ENCODE peak calls at places on chromosomes 13 and 19, in seven cellular contexts. I is bronchial epithelial cell, C is IMR-90, P is WERI-Rb-1, W is thoracic aorta, H is BJ, S is body of pancreas. K is an unnamed sample.

GRCh38 chr13:99289674-99290337 is 17.4 kb downstream of the GPR183 start:
- DNase-seq in P (no peak), W (no peak), C (no peak), H (no peak), S (no peak), I (no peak), K (no peak)

GRCh38 chr13:108681986-108682562 is 52.7 kb downstream of the MYO16 start:
- DNase-seq in H (no peak), P (no peak), I (no peak), C (peak; percentile 45), W (no peak), S (no peak), K (no peak)

GRCh38 chr13:78382946-78383542 is 220.3 kb downstream of the POU4F1 start:
- DNase-seq in H (no peak), I (no peak), P (no peak), W (no peak), S (no peak), C (no peak), K (no peak)

GRCh38 chr13:63307239-63307638 is 1891.6 kb upstream of the PCDH20 start:
- DNase-seq in P (no peak), W (no peak), C (no peak), S (peak; percentile 40), H (no peak), I (no peak), K (no peak)

GRCh38 chr13:52615817-52616216 is 26.4 kb upstream of the HNRNPA1L2 start:
- DNase-seq in S (no peak), I (no peak), W (no peak), C (no peak), P (no peak), H (no peak), K (no peak)

GRCh38 chr13:85497652-85498051 is 301.6 kb downstream of the SLITRK6 start:
- DNase-seq in P (no peak), S (no peak), H (peak; percentile 89), W (no peak), I (peak; percentile 82), C (peak; percentile 97), K (peak; percentile 92)

GRCh38 chr13:95494082-95494681 is 58.3 kb upstream of the CLDN10 start:
- DNase-seq in W (no peak), P (no peak), I (peak; percentile 83), H (peak; percentile 9), S (no peak), C (peak; percentile 62), K (peak; percentile 59)

GRCh38 chr13:42991892-42992584 is at the start of gene EPSTI1:
- DNase-seq in H (no peak), P (peak; percentile 51), W (peak; percentile 5), I (peak; percentile 50), C (peak; percentile 74), S (peak; percentile 66), K (peak; percentile 41)

GRCh38 chr19:48403606-48404005 is 10.1 kb downstream of the GRIN2D start:
- DNase-seq in W (no peak), C (peak; percentile 71), H (no peak), S (peak; percentile 49), I (peak; percentile 66), P (peak; percentile 74), K (no peak)

GRCh38 chr13:26688286-26688685 is 72.3 kb downstream of the GPR12 start:
- DNase-seq in S (no peak), H (no peak), P (no peak), I (no peak), C (no peak), W (no peak), K (no peak)

GRCh38 chr19:46841458-46842083 is 9.1 kb downstream of the AP2S1 start:
- DNase-seq in S (no peak), C (peak; percentile 52), I (no peak), P (no peak), H (no peak), W (peak; percentile 47), K (no peak)

GRCh38 chr19:44718441-44719261 is 19.7 kb downstream of the CEACAM16 start:
- DNase-seq in P (no peak), H (no peak), I (no peak), S (peak; percentile 97), W (peak; percentile 36), C (peak; percentile 56), K (no peak)

GRCh38 chr13:38582133-38582532 is 104.7 kb upstream of the FREM2 start:
- DNase-seq in I (peak; percentile 41), H (peak; percentile 2), W (no peak), S (peak; percentile 8), P (peak; percentile 6), C (peak; percentile 16), K (peak; percentile 19)

GRCh38 chr13:77326905-77327604 is at the start of gene MYCBP2:
- DNase-seq in H (peak; percentile 79), C (peak; percentile 99), W (peak; percentile 90), S (peak; percentile 96), P (peak; percentile 95), I (peak; percentile 96), K (peak; percentile 98)

GRCh38 chr13:108365255-108365654 is 95.7 kb downstream of the TNFSF13B start:
- DNase-seq in H (no peak), S (no peak), P (no peak), C (no peak), W (no peak), I (no peak), K (no peak)

GRCh38 chr13:66556306-66556705 is 673.8 kb downstream of the PCDH9 start:
- DNase-seq in S (no peak), I (no peak), P (no peak), W (no peak), H (peak; percentile 34), C (peak; percentile 16), K (no peak)

GRCh38 chr13:114081761-114082681 is 50.4 kb downstream of the RASA3 start:
- DNase-seq in P (no peak), W (no peak), H (no peak), C (no peak), S (peak; percentile 97), I (no peak), K (no peak)

GRCh38 chr13:44463759-44464158 is 90.1 kb downstream of the SERP2 start:
- DNase-seq in W (no peak), C (no peak), H (no peak), P (no peak), S (no peak), I (no peak), K (no peak)

GRCh38 chr19:45506246-45506990 is 861 bp upstream of the VASP start:
- DNase-seq in I (peak; percentile 82), C (peak; percentile 88), S (peak; percentile 96), P (peak; percentile 95), H (no peak), W (peak; percentile 65), K (peak; percentile 66)

GRCh38 chr13:27997904-27998522 is 9.5 kb upstream of the URAD start:
- DNase-seq in I (peak; percentile 32), C (peak; percentile 28), H (no peak), P (peak; percentile 72), W (no peak), S (peak; percentile 74), K (no peak)
- TF ChIP-seq CTCF in I (peak; percentile 51), C (peak; percentile 52), H (peak; percentile 58), P (peak; percentile 80), W (peak; percentile 13), S (peak; percentile 51), K (peak; percentile 51)

GRCh38 chr19:50419022-50419579 is 363 bp downstream of the SPIB start:
- DNase-seq in C (no peak), P (no peak), I (no peak), H (no peak), S (no peak), W (no peak), K (no peak)

GRCh38 chr19:50420808-50421207 is 2.1 kb downstream of the SPIB start:
- DNase-seq in S (no peak), P (no peak), H (no peak), I (no peak), C (no peak), W (no peak), K (no peak)

GRCh38 chr19:50418186-50419021 is at the start of gene SPIB:
- DNase-seq in C (no peak), W (no peak), S (no peak), H (no peak), P (no peak), I (no peak), K (no peak)

GRCh38 chr19:50419580-50420035 is 870 bp downstream of the SPIB start:
- DNase-seq in W (no peak), P (no peak), S (no peak), I (no peak), C (no peak), H (no peak), K (no peak)

DNA sequence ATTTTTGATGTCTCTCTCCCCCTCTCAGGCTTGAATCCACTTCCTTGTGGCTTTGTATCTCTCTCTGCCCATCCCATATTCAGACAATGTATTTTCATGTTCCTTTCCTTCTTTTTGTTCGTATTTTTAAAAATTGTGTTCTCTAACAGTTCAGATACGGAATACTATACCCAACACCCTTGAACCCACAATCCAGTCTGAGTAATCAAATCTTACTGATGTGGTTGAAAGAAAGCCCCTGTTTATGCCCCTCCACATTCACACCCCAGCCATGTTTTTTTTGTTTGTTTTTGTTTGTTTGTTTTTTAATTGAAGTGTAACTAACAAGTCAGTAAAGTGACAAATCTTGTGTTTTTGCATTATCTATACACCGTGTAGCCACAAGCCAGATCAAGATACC is 1.4 kb downstream of the SPIB start:
- DNase-seq in S (no peak), W (no peak), H (no peak), P (no peak), I (no peak), C (no peak), K (no peak)
- H3K4me3 ChIP-seq in S (no peak overlapping the region), W (no peak overlapping the region), H (no peak overlapping the region), P (no peak overlapping the region), I (no peak overlapping the region), C (no peak overlapping the region), K (no peak overlapping the region)

DNA sequence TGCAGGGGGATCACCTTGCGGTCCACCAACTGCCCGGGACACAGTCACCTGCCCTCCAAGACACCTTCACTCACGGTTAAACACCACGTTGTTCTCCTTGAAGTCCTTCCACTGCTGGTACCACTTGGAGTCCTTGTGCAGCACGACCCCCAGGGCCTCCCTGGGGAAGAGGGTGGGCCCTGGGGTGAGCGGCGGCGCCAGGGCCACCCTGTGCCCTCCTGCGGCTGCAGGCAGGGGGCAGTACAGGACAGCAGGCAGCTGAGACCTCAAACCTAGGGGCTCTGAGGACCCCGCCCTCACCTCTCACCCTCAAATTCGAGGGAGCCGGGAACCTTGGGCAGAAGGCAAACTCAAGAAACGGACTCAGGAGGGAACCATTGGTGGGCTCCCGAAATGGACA is 7.5 kb upstream of the CTXN1 start:
- DNase-seq in S (no peak), H (no peak), C (no peak), P (no peak), I (no peak), W (no peak), K (no peak)
- TF ChIP-seq CTCF in S (no peak), H (peak; percentile 41), C (peak; percentile 14), P (peak; percentile 65), I (peak; percentile 31), W (no peak), K (peak; percentile 35)

DNA sequence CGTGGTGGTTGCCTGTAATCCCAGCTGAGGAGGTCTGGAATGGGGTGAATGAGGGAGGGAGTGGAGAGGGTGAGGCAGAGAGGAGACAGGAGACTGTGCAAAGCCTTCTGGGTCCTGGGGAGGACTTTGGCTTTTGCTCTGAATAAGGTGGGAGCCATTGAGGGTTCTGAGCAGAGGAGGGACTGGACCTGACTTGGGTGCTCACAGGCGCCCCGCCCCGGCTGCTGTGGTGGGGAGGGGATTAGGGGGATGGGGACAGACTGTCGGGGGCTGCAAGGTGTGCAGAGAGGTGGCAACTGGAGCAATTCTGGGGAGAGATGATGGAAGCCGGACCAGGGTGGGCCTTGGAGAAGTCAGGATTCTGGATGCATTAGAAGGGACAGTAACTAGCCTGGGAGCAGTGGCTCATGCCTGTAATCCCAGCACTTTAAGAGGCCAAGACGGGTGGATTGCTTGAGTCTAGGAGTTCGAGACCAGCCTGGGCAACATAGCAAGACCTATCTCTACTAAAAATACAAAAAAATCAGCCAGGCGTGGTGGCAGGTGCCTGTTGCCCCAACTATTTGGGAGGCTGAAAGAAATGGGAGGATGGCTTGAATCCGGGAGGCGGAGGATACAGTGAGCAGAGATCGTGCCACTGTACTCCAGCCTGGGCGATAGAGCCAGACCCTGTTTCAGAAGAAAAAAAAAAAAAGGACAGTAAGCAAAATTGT is 16.1 kb upstream of the NANOS3 start:
- DNase-seq in H (no peak), W (no peak), P (no peak), C (no peak), I (no peak), S (no peak), K (no peak)
- H3K4me3 ChIP-seq in H (no peak overlapping the region), W (no peak overlapping the region), P (no peak overlapping the region), C (no peak overlapping the region), I (no peak overlapping the region), S (no peak overlapping the region), K (no peak overlapping the region)